ENCODE peak calls at places on chromosomes 7 and 10, in six cellular contexts. V, A, B, X, E and T are unnamed samples.

GRCh38 chr7:129433823-129434171 is 435 bp upstream of the STRIP2 start:
- DNase-seq in B (no peak), X (no peak), V (no peak), A (no peak), E (no peak), T (no peak)

GRCh38 chr7:32206987-32207386 is 136.8 kb upstream of the PDE1C start:
- DNase-seq in E (peak; percentile 4), X (no peak), B (no peak), A (peak; percentile 49), V (no peak), T (peak; percentile 31)

GRCh38 chr7:155456772-155457543 is 971 bp upstream of the EN2 start:
- DNase-seq in V (no peak), A (peak; percentile 68), B (no peak), X (peak; percentile 56), E (peak; percentile 42), T (peak; percentile 74)

GRCh38 chr7:87332321-87332720 is 13.1 kb upstream of the CROT start:
- DNase-seq in A (no peak), X (no peak), E (no peak), V (no peak), B (no peak), T (no peak)

GRCh38 chr10:123552760-123553554 is 113.2 kb upstream of the GPR26 start:
- DNase-seq in B (no peak), A (no peak), X (no peak), E (no peak), V (no peak), T (peak; percentile 43)

GRCh38 chr7:26397326-26397725 is 105.7 kb downstream of the SNX10 start:
- DNase-seq in A (no peak), E (no peak), X (no peak), V (no peak), B (no peak), T (no peak)

GRCh38 chr7:35680403-35681013 is 14.4 kb downstream of the HERPUD2 start:
- DNase-seq in X (no peak), B (no peak), V (no peak), E (no peak), A (no peak), T (no peak)

GRCh38 chr10:34804306-34804705 is 10.8 kb downstream of the PARD3 start:
- DNase-seq in X (no peak), V (no peak), A (no peak), E (no peak), B (no peak), T (no peak)

GRCh38 chr7:100563809-100564400 is 9.8 kb downstream of the SAP25 start:
- DNase-seq in A (peak; percentile 84), X (peak; percentile 90), V (peak; percentile 73), E (peak; percentile 82), B (peak; percentile 78), T (peak; percentile 94)

GRCh38 chr7:26090927-26091519 is 61.0 kb upstream of the NFE2L3 start:
- DNase-seq in E (peak; percentile 88), B (no peak), A (no peak), V (no peak), X (no peak), T (peak; percentile 28)

GRCh38 chr7:137501561-137501960 is 158.0 kb upstream of the PTN start:
- DNase-seq in V (no peak), B (no peak), E (no peak), A (no peak), X (no peak), T (no peak)

GRCh38 chr7:36214608-36215016 is 61.6 kb downstream of the EEPD1 start:
- DNase-seq in B (no peak), A (no peak), X (no peak), E (no peak), V (no peak), T (no peak)

GRCh38 chr7:117997862-117998825 is 124.9 kb upstream of the CTTNBP2 start:
- DNase-seq in A (no peak), E (peak; percentile 83), V (no peak), B (no peak), X (no peak), T (no peak)

GRCh38 chr10:112967200-112967599 is 17.2 kb downstream of the TCF7L2 start:
- DNase-seq in X (no peak), V (no peak), A (no peak), B (no peak), E (no peak), T (no peak)

GRCh38 chr7:129387537-129387936 is 46.7 kb upstream of the STRIP2 start:
- DNase-seq in B (no peak), E (no peak), A (no peak), V (no peak), X (no peak), T (no peak)

GRCh38 chr7:11485626-11486025 is 346.4 kb downstream of the THSD7A start:
- DNase-seq in B (no peak), E (no peak), X (no peak), A (no peak), V (no peak), T (no peak)

GRCh38 chr10:123402656-123403055 is 248.5 kb downstream of the BUB3 start:
- DNase-seq in A (no peak), V (no peak), X (no peak), E (no peak), B (no peak), T (no peak)